ENCODE peak calls at places on chromosome 15, in four cellular contexts. One of them, this sample, is unnamed.

GRCh38 chr15:100140527-100141303 is 201.1 kb downstream of the ADAMTS17 start:
- DNase-seq in GM12878: no peak
- DNase-seq in K562: no peak
- DNase-seq in HepG2: no peak
- DNase-seq in this sample: no peak

GRCh38 chr15:39833515-39833981 is 50.9 kb upstream of the FSIP1 start:
- DNase-seq in GM12878: no peak
- DNase-seq in HepG2: no peak
- DNase-seq in K562: no peak
- DNase-seq in this sample: no peak

GRCh38 chr15:29612096-29612495 is 210.2 kb downstream of the TJP1 start:
- DNase-seq in K562: no peak
- DNase-seq in HepG2: no peak
- DNase-seq in GM12878: no peak
- DNase-seq in this sample: no peak

GRCh38 chr15:70375006-70375409 is 277.3 kb upstream of the TLE3 start:
- DNase-seq in GM12878: no peak
- DNase-seq in HepG2: no peak
- DNase-seq in K562: no peak
- DNase-seq in this sample: no peak

GRCh38 chr15:89179966-89180875 is 41.2 kb downstream of the RLBP1 start:
- DNase-seq in GM12878: peak; percentile 30
- DNase-seq in K562: no peak
- DNase-seq in HepG2: no peak
- DNase-seq in this sample: no peak

GRCh38 chr15:82625136-82625535 is 22.0 kb downstream of the CPEB1 start:
- DNase-seq in HepG2: no peak
- DNase-seq in K562: no peak
- DNase-seq in GM12878: no peak
- DNase-seq in this sample: no peak

GRCh38 chr15:60208708-60209107 is 189.1 kb downstream of the ANXA2 start:
- DNase-seq in HepG2: no peak
- DNase-seq in GM12878: no peak
- DNase-seq in K562: no peak
- DNase-seq in this sample: no peak

GRCh38 chr15:88196961-88197360 is 59.6 kb downstream of the NTRK3 start:
- DNase-seq in GM12878: no peak
- DNase-seq in HepG2: no peak
- DNase-seq in K562: no peak
- DNase-seq in this sample: no peak

GRCh38 chr15:27867861-27868260 is 231.3 kb downstream of the OCA2 start:
- DNase-seq in GM12878: no peak
- DNase-seq in HepG2: no peak
- DNase-seq in K562: no peak
- DNase-seq in this sample: no peak

GRCh38 chr15:85027033-85027380 is 45.4 kb downstream of the PDE8A start:
- DNase-seq in GM12878: no peak
- DNase-seq in K562: no peak
- DNase-seq in HepG2: no peak
- DNase-seq in this sample: no peak

GRCh38 chr15:52730594-52730993 is 51.4 kb upstream of the ATOSA start:
- DNase-seq in K562: no peak
- DNase-seq in HepG2: no peak
- DNase-seq in GM12878: no peak
- DNase-seq in this sample: no peak

GRCh38 chr15:47551559-47551958 is 165.7 kb upstream of the SEMA6D start:
- DNase-seq in K562: no peak
- DNase-seq in GM12878: no peak
- DNase-seq in HepG2: no peak
- DNase-seq in this sample: no peak

GRCh38 chr15:90496791-90497190 is 32.9 kb upstream of the CRTC3 start:
- DNase-seq in HepG2: no peak
- DNase-seq in K562: no peak
- DNase-seq in GM12878: no peak
- DNase-seq in this sample: no peak

GRCh38 chr15:68843425-68844311 is 23.0 kb upstream of the ANP32A start:
- DNase-seq in K562: no peak
- DNase-seq in HepG2: no peak
- DNase-seq in GM12878: no peak
- DNase-seq in this sample: peak; percentile 65

GRCh38 chr15:89971592-89971997 is 29.5 kb upstream of the ZNF710 start:
- DNase-seq in GM12878: peak; percentile 11
- DNase-seq in HepG2: peak; percentile 62
- DNase-seq in K562: peak; percentile 78
- DNase-seq in this sample: peak; percentile 88

GRCh38 chr15:38547255-38547997 is 17.2 kb downstream of the RASGRP1 start:
- DNase-seq in K562: peak; percentile 76
- DNase-seq in HepG2: no peak
- DNase-seq in GM12878: no peak
- DNase-seq in this sample: no peak

GRCh38 chr15:49697121-49697520 is 76.3 kb downstream of the DTWD1 start:
- DNase-seq in K562: no peak
- DNase-seq in GM12878: no peak
- DNase-seq in HepG2: no peak
- DNase-seq in this sample: no peak

GRCh38 chr15:90099072-90099867 is 3.0 kb downstream of the IDH2 start:
- DNase-seq in HepG2: no peak
- DNase-seq in K562: no peak
- DNase-seq in GM12878: no peak
- DNase-seq in this sample: no peak

GRCh38 chr15:48644827-48645557 is 517 bp downstream of the FBN1 start:
- DNase-seq in K562: no peak
- DNase-seq in GM12878: no peak
- DNase-seq in HepG2: no peak
- DNase-seq in this sample: peak; percentile 66

GRCh38 chr15:35281515-35281914 is 196.4 kb upstream of the NANOGP8 start:
- DNase-seq in HepG2: no peak
- DNase-seq in K562: no peak
- DNase-seq in GM12878: no peak
- DNase-seq in this sample: no peak

GRCh38 chr15:60070838-60071493 is 66.9 kb downstream of the FOXB1 start:
- DNase-seq in HepG2: no peak
- DNase-seq in K562: no peak
- DNase-seq in GM12878: no peak
- DNase-seq in this sample: no peak

GRCh38 chr15:73593278-73594074 is 39.7 kb downstream of the NPTN start:
- DNase-seq in GM12878: no peak
- DNase-seq in HepG2: no peak
- DNase-seq in K562: peak; percentile 71
- DNase-seq in this sample: no peak

GRCh38 chr15:92463826-92464225 is 70.1 kb downstream of the ST8SIA2 start:
- DNase-seq in GM12878: no peak
- DNase-seq in HepG2: no peak
- DNase-seq in K562: peak; percentile 20
- DNase-seq in this sample: no peak

GRCh38 chr15:28889346-28889745 is 3.6 kb downstream of the APBA2 start:
- DNase-seq in HepG2: no peak
- DNase-seq in GM12878: no peak
- DNase-seq in K562: no peak
- DNase-seq in this sample: no peak

GRCh38 chr15:84852212-84852611 is 32.2 kb upstream of the SLC28A1 start:
- DNase-seq in HepG2: no peak
- DNase-seq in GM12878: no peak
- DNase-seq in K562: no peak
- DNase-seq in this sample: no peak

GRCh38 chr15:61227269-61228024 is 1.7 kb downstream of the RORA start:
- DNase-seq in K562: no peak
- DNase-seq in GM12878: no peak
- DNase-seq in HepG2: no peak
- DNase-seq in this sample: peak; percentile 38

GRCh38 chr15:92803852-92804609 is 96.1 kb upstream of the CHD2 start:
- DNase-seq in HepG2: peak; percentile 100
- DNase-seq in K562: peak; percentile 96
- DNase-seq in GM12878: peak; percentile 65
- DNase-seq in this sample: no peak

GRCh38 chr15:83210619-83211018 is 3.0 kb upstream of the HDGFL3 start:
- DNase-seq in K562: peak; percentile 40
- DNase-seq in HepG2: no peak
- DNase-seq in GM12878: no peak
- DNase-seq in this sample: no peak

GRCh38 chr15:70795311-70795665 is 31.9 kb upstream of the UACA start:
- DNase-seq in GM12878: no peak
- DNase-seq in HepG2: peak; percentile 57
- DNase-seq in K562: no peak
- DNase-seq in this sample: no peak

GRCh38 chr15:97210277-97210676 is 750.2 kb upstream of the ARRDC4 start:
- DNase-seq in HepG2: no peak
- DNase-seq in K562: no peak
- DNase-seq in GM12878: no peak
- DNase-seq in this sample: no peak
- TF ChIP-seq ESRRA in HepG2: no peak
- TF ChIP-seq ESRRA in K562: no peak
- TF ChIP-seq ESRRA in GM12878: no peak
- TF ChIP-seq ESRRA in this sample: no peak

GRCh38 chr15:32838820-32839219 is 121.0 kb downstream of the GREM1 start:
- DNase-seq in HepG2: peak; percentile 71
- DNase-seq in GM12878: no peak
- DNase-seq in K562: peak; percentile 6
- DNase-seq in this sample: no peak

GRCh38 chr15:32840481-32841245 is 122.9 kb downstream of the GREM1 start:
- DNase-seq in GM12878: no peak
- DNase-seq in HepG2: no peak
- DNase-seq in K562: no peak
- DNase-seq in this sample: no peak

GRCh38 chr15:32842081-32842480 is 124.3 kb downstream of the GREM1 start:
- DNase-seq in HepG2: no peak
- DNase-seq in K562: no peak
- DNase-seq in GM12878: no peak
- DNase-seq in this sample: no peak

GRCh38 chr15:32843211-32843907 is 125.6 kb downstream of the GREM1 start:
- DNase-seq in GM12878: no peak
- DNase-seq in HepG2: no peak
- DNase-seq in K562: no peak
- DNase-seq in this sample: no peak

GRCh38 chr15:32844118-32844711 is 126.4 kb downstream of the GREM1 start:
- DNase-seq in HepG2: peak; percentile 30
- DNase-seq in K562: peak; percentile 29
- DNase-seq in GM12878: no peak
- DNase-seq in this sample: no peak
- TF ChIP-seq TCF7 in HepG2: no peak
- TF ChIP-seq TCF7 in K562: no peak
- TF ChIP-seq TCF7 in GM12878: no peak
- TF ChIP-seq TCF7 in this sample: no peak

GRCh38 chr15:57135800-57136199 is 217.4 kb downstream of the TCF12 start:
- DNase-seq in K562: no peak
- DNase-seq in HepG2: no peak
- DNase-seq in GM12878: no peak
- DNase-seq in this sample: no peak

GRCh38 chr15:57143511-57144078 is 225.2 kb downstream of the TCF12 start:
- DNase-seq in GM12878: no peak
- DNase-seq in K562: peak; percentile 66
- DNase-seq in HepG2: no peak
- DNase-seq in this sample: no peak

GRCh38 chr15:57133127-57133968 is 214.9 kb downstream of the TCF12 start:
- DNase-seq in GM12878: no peak
- DNase-seq in K562: no peak
- DNase-seq in HepG2: no peak
- DNase-seq in this sample: no peak

GRCh38 chr15:57134877-57135276 is 216.4 kb downstream of the TCF12 start:
- DNase-seq in HepG2: no peak
- DNase-seq in K562: no peak
- DNase-seq in GM12878: no peak
- DNase-seq in this sample: no peak

GRCh38 chr15:57138260-57138895 is 219.9 kb downstream of the TCF12 start:
- DNase-seq in K562: peak; percentile 65
- DNase-seq in HepG2: peak; percentile 34
- DNase-seq in GM12878: no peak
- DNase-seq in this sample: peak; percentile 51
- TF ChIP-seq ESRRA in K562: no peak
- TF ChIP-seq ESRRA in HepG2: no peak
- TF ChIP-seq ESRRA in GM12878: no peak
- TF ChIP-seq ESRRA in this sample: no peak

DNA sequence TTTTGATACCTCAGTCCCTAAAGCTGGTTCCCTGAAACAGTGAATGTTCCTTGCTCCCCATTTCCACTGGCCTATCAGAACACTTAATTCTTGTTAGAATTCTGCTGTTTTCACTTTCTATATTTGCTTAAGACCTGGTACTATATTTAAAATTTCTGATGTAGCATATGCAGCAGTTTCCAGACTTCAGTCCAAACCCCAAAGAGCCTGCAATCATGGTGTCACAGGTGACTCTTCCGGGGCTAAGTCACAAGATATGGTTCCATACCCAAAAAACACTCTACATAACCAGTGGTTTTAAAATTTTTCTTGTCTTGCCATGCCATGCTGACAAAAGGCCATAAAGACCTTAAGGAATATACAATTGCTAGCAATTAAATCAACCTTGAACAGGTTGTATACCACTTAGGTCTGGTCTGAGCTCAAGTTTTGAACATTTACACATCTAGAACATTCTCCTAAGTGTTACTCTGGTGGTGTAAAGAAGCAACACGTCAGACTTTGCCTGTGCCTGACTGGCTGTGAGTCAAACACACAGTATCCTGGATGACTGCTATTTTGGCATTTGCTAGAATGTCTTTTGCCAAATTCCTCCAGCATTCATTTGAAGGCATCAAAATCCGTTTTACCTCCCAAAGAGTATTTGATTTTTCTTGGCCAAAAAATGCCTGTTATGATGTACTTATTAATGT is 160.0 kb downstream of the FRMD5 start:
- DNase-seq in HepG2: no peak
- DNase-seq in K562: no peak
- DNase-seq in GM12878: no peak
- DNase-seq in this sample: no peak
- TF ChIP-seq TCF7 in HepG2: no peak
- TF ChIP-seq TCF7 in K562: no peak
- TF ChIP-seq TCF7 in GM12878: no peak
- TF ChIP-seq TCF7 in this sample: no peak

GRCh38 chr15:101684384-101684783 is 32.2 kb upstream of the TM2D3 start:
- DNase-seq in HepG2: no peak
- DNase-seq in GM12878: no peak
- DNase-seq in K562: no peak
- DNase-seq in this sample: no peak

GRCh38 chr15:101692799-101693198 is 31.5 kb downstream of the TARS3 start:
- DNase-seq in HepG2: no peak
- DNase-seq in GM12878: no peak
- DNase-seq in K562: no peak
- DNase-seq in this sample: no peak

GRCh38 chr15:101694261-101694660 is 30.0 kb downstream of the TARS3 start:
- DNase-seq in K562: peak; percentile 24
- DNase-seq in HepG2: no peak
- DNase-seq in GM12878: no peak
- DNase-seq in this sample: peak; percentile 18

GRCh38 chr15:101684877-101685276 is 32.7 kb upstream of the TM2D3 start:
- DNase-seq in HepG2: no peak
- DNase-seq in GM12878: no peak
- DNase-seq in K562: no peak
- DNase-seq in this sample: no peak

DNA sequence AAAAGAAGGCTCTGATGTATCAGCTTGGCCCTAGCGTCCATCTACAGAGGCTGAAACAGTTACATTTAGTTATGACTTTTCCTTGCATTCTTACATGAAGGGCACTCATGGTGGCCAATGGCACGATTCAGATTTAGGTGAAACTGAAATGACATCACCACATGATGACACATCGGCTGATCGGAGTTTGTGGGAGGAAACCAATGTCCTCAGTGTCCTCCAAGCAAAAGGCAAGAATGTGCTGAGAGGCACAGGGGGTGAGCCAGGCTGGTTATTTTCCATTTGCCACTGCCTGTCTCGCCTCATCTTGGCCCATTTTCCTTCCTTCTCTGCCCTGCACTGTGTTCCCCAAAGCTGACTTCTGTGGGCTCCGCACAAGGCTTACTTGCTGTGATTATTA is 34.4 kb downstream of the TARS3 start:
- DNase-seq in K562: no peak
- DNase-seq in HepG2: no peak
- DNase-seq in GM12878: no peak
- DNase-seq in this sample: no peak
- TF ChIP-seq ESRRA in K562: no peak
- TF ChIP-seq ESRRA in HepG2: no peak
- TF ChIP-seq ESRRA in GM12878: no peak
- TF ChIP-seq ESRRA in this sample: no peak